ENCODE peak calls at places on chromosomes 4 and X, in six cellular contexts. Y is H9, U is HCT116, Q is HepG2, E is MM.1S, V is PC-3. C is an unnamed sample.

GRCh38 chr4:31045724-31046318 is 325.7 kb downstream of the PCDH7 start:
- DNase-seq in V (peak; percentile 65), E (peak; percentile 35), Q (no peak), Y (no peak), U (no peak), C (no peak)

GRCh38 chr4:112340048-112340447 is 42.9 kb downstream of the ALPK1 start:
- DNase-seq in V (no peak), Y (no peak), E (no peak), U (no peak), Q (no peak), C (no peak)

GRCh38 chrX:45668686-45669443 is 468.2 kb upstream of the DIPK2B start:
- DNase-seq in U (peak; percentile 78), E (no peak), V (peak; percentile 81), Q (no peak), Y (no peak), C (no peak)

GRCh38 chr4:155899891-155900290 is 3.6 kb upstream of the TDO2 start:
- DNase-seq in V (no peak), U (no peak), E (no peak), Y (no peak), Q (no peak), C (no peak)

GRCh38 chr4:33924239-33924638 is 2320.1 kb downstream of the ARAP2 start:
- DNase-seq in Y (peak; percentile 23), U (peak; percentile 82), Q (no peak), V (peak; percentile 46), E (no peak), C (no peak)

GRCh38 chrX:1564750-1565683 is 26.4 kb upstream of the AKAP17A start:
- DNase-seq in Q (no peak), V (peak; percentile 7), U (no peak), E (no peak), Y (no peak), C (no peak)

GRCh38 chrX:43939187-43939926 is 33.8 kb downstream of the NDP start:
- DNase-seq in E (no peak), U (no peak), Y (no peak), Q (no peak), V (peak; percentile 36), C (no peak)

GRCh38 chrX:153463031-153463430 is 7.3 kb downstream of the HAUS7 start:
- DNase-seq in U (no peak), Q (no peak), V (no peak), Y (no peak), E (no peak), C (peak; percentile 51)

GRCh38 chr4:114535725-114536124 is 62.9 kb upstream of the UGT8 start:
- DNase-seq in U (no peak), Y (no peak), V (no peak), Q (no peak), E (no peak), C (no peak)
- H3K9ac ChIP-seq in U (no peak overlapping the region), Y (no peak overlapping the region), V (no peak overlapping the region), Q (no peak overlapping the region), E (no peak overlapping the region), C (no peak overlapping the region)

GRCh38 chr4:24683116-24683515 is 98.8 kb upstream of the DHX15 start:
- DNase-seq in E (no peak), U (no peak), Y (no peak), Q (no peak), V (no peak), C (no peak)
- TF ChIP-seq CTCF in E (no peak), U (no peak), Y (no peak), Q (no peak), V (no peak), C (no peak)

GRCh38 chr4:122920473-122920872 is 1.9 kb downstream of the NUDT6 start:
- DNase-seq in U (no peak), V (no peak), Q (no peak), Y (no peak), E (no peak), C (no peak)

GRCh38 chr4:122921300-122921699 is 1.1 kb downstream of the NUDT6 start:
- DNase-seq in Q (no peak), Y (no peak), V (no peak), E (no peak), U (no peak), C (no peak)

GRCh38 chr4:122917731-122918130 is 4.7 kb downstream of the NUDT6 start:
- DNase-seq in Q (no peak), Y (no peak), V (peak; percentile 15), E (no peak), U (no peak), C (no peak)

GRCh38 chr4:122921971-122922876 is at the start of gene NUDT6:
- DNase-seq in V (peak; percentile 56), Y (peak; percentile 68), E (peak; percentile 73), Q (peak; percentile 51), U (no peak), C (peak; percentile 81)

GRCh38 chr4:122922877-122923511 is 597 bp upstream of the NUDT6 start:
- DNase-seq in U (peak; percentile 73), Y (peak; percentile 88), E (peak; percentile 90), V (peak; percentile 80), Q (peak; percentile 75), C (peak; percentile 91)
- H3K27ac ChIP-seq in U (peak overlapping the region; percentile 76), Y (no peak overlapping the region), E (peak overlapping the region; percentile 76), V (peak overlapping the region; percentile 59), Q (peak overlapping the region; percentile 89), C (no peak overlapping the region)

GRCh38 chr4:56467284-56468096 is at the start of gene SRP72:
- DNase-seq in U (peak; percentile 66), Y (peak; percentile 88), E (peak; percentile 89), Q (peak; percentile 82), V (peak; percentile 95), C (peak; percentile 96)
- H3K9ac ChIP-seq in U (peak within 1 kb of the TSS; percentile 89), Y (peak within 1 kb of the TSS; percentile 95), E (peak within 1 kb of the TSS; percentile 90), Q (peak within 1 kb of the TSS; percentile 98), V (peak within 1 kb of the TSS; percentile 87), C (peak within 1 kb of the TSS; percentile 80)

GRCh38 chrX:28120076-28120475 is 138.8 kb upstream of the DCAF8L1 start:
- DNase-seq in Y (no peak), V (peak; percentile 86), E (no peak), U (peak; percentile 31), Q (no peak), C (no peak)
- TF ChIP-seq CTCF in Y (no peak), V (no peak), E (no peak), U (no peak), Q (no peak), C (no peak)

GRCh38 chrX:9786839-9787635 is 808 bp downstream of the SHROOM2 start:
- DNase-seq in Y (no peak), V (peak; percentile 46), E (no peak), U (no peak), Q (no peak), C (no peak)

GRCh38 chrX:9789555-9789954 is 3.3 kb downstream of the SHROOM2 start:
- DNase-seq in V (no peak), U (no peak), Y (no peak), Q (no peak), E (no peak), C (no peak)

GRCh38 chrX:9785944-9786741 is at the start of gene SHROOM2:
- DNase-seq in U (no peak), Q (no peak), V (peak; percentile 23), E (no peak), Y (no peak), C (no peak)

GRCh38 chrX:9790866-9791265 is 4.6 kb downstream of the SHROOM2 start:
- DNase-seq in U (no peak), Y (no peak), E (no peak), Q (no peak), V (no peak), C (no peak)

GRCh38 chrX:9788908-9789307 is 2.7 kb downstream of the SHROOM2 start:
- DNase-seq in U (no peak), V (peak; percentile 81), Y (no peak), Q (peak; percentile 76), E (no peak), C (no peak)
- H3K27ac ChIP-seq in U (no peak overlapping the region), V (peak overlapping the region; percentile 20), Y (peak overlapping the region; percentile 93), Q (no peak overlapping the region), E (no peak overlapping the region), C (no peak overlapping the region)